ENCODE peak calls at places on chromosomes 13 and 19, in nine cellular contexts. A is head of caudate nucleus; O is activated T-helper 1 cell treated with anti-CD3 and anti-CD28 coated beads, Interleukin-2, amount 50 U/mL, for 16 hours; K is T-helper 1 cell; Z is Daoy; W is activated naive CD4-positive, alpha-beta T cell; S is RWPE1; N is activated naive CD8-positive, alpha-beta T cell treated with anti-CD3 and anti-CD28 coated beads, Interleukin-2, amount 50 U/mL, for 24 hours; D is heart right ventricle. M is an unnamed sample.

GRCh38 chr19:39129116-39129515 is 3.5 kb downstream of the PAK4 start:
- DNase-seq in A (no peak), S (no peak), O (no peak), K (no peak), W (no peak), Z (no peak), D (no peak), N (no peak), M (no peak)

GRCh38 chr19:35911173-35911572 is 3.1 kb upstream of the TYROBP start:
- DNase-seq in D (no peak), Z (no peak), K (no peak), S (no peak), O (no peak), W (no peak), N (no peak), A (no peak), M (no peak)

GRCh38 chr13:32032780-32033179 is 1.2 kb downstream of the FRY start:
- DNase-seq in N (no peak), S (no peak), W (no peak), A (no peak), K (no peak), D (no peak), O (no peak), Z (no peak), M (no peak)

GRCh38 chr19:49913720-49914119 is 15.3 kb upstream of the ATF5 start:
- DNase-seq in N (no peak), S (no peak), O (no peak), A (no peak), W (no peak), K (no peak), Z (no peak), D (no peak), M (no peak)

GRCh38 chr13:22357132-22357531 is 686.3 kb downstream of the FGF9 start:
- DNase-seq in N (no peak), D (no peak), S (no peak), K (no peak), O (no peak), Z (peak; percentile 79), W (no peak), A (no peak), M (no peak)

GRCh38 chr19:6694147-6694815 is 24.3 kb upstream of the TNFSF14 start:
- DNase-seq in K (no peak), N (no peak), S (no peak), W (no peak), D (no peak), Z (no peak), A (no peak), O (no peak), M (no peak)

GRCh38 chr13:44876782-44877324 is 112.4 kb downstream of the NUFIP1 start:
- DNase-seq in W (no peak), N (peak; percentile 23), K (no peak), Z (no peak), D (no peak), A (no peak), O (no peak), S (no peak), M (no peak)

GRCh38 chr19:47111081-47111589 is 2.4 kb downstream of the ZC3H4 start:
- DNase-seq in S (no peak), K (peak; percentile 36), W (peak; percentile 26), N (peak; percentile 64), D (peak; percentile 29), O (no peak), A (peak; percentile 48), Z (peak; percentile 31), M (no peak)

GRCh38 chr13:79589605-79590511 is 108.9 kb downstream of the NDFIP2 start:
- DNase-seq in N (no peak), S (peak; percentile 50), Z (no peak), O (no peak), K (no peak), W (no peak), A (no peak), D (no peak), M (no peak)

GRCh38 chr13:113837554-113838355 is 26.1 kb downstream of the GAS6 start:
- DNase-seq in Z (peak; percentile 96), W (no peak), O (no peak), D (peak; percentile 94), A (peak; percentile 82), S (peak; percentile 93), N (no peak), K (no peak), M (no peak)

GRCh38 chr13:42781362-42781761 is at the start of gene FAM216B:
- DNase-seq in K (no peak), A (no peak), W (no peak), D (no peak), Z (no peak), S (no peak), O (no peak), N (no peak), M (no peak)

GRCh38 chr19:48102870-48103751 is 7.5 kb downstream of the PLA2G4C start:
- DNase-seq in Z (peak; percentile 62), N (peak; percentile 35), A (peak; percentile 55), W (no peak), K (peak; percentile 8), O (no peak), S (peak; percentile 39), D (no peak), M (peak; percentile 34)

GRCh38 chr19:46297700-46298476 is 1.0 kb downstream of the HIF3A start:
- DNase-seq in N (no peak), O (no peak), K (no peak), A (peak; percentile 77), S (no peak), W (no peak), D (peak; percentile 89), Z (no peak), M (no peak)